ENCODE peak calls at places on chromosomes 1 and 21, in eight cellular contexts. C is effector memory CD8-positive, alpha-beta T cell; K is iPS-NIHi11; X is activated gamma-delta T cell treated with anti-CD3 and anti-CD28 coated beads, Interleukin-2, amount 50 U/mL, for 16 hours; P is activated CD8-positive, alpha-beta memory T cell treated with anti-CD3 and anti-CD28 coated beads, Interleukin-2, amount 50 U/mL, for 48 hours; O is fibroblast of the conjunctiva; H is esophagus muscularis mucosa; V is activated naive CD4-positive, alpha-beta T cell. F is an unnamed sample.

GRCh38 chr1:8020032-8020431 is 6.1 kb downstream of the ERRFI1 start:
- DNase-seq in V (no peak), P (no peak), X (no peak), O (no peak), C (no peak), H (no peak), K (no peak), F (peak)

GRCh38 chr1:30751830-30752650 is 5.5 kb downstream of the LAPTM5 start:
- DNase-seq in X (no peak), V (no peak), P (no peak), O (no peak), K (no peak), H (no peak), C (no peak), F (no peak)

GRCh38 chr1:163897401-163898169 is 575.8 kb downstream of the NUF2 start:
- DNase-seq in H (no peak), O (peak), V (no peak), P (no peak), C (no peak), X (no peak), K (no peak), F (peak)

GRCh38 chr1:153670859-153671622 is at the start of gene ILF2:
- DNase-seq in P (peak), H (peak), X (peak), O (peak), C (peak), K (peak), V (peak), F (peak)

GRCh38 chr1:204564835-204565234 is 48.6 kb downstream of the MDM4 start:
- DNase-seq in O (no peak), H (no peak), C (no peak), K (no peak), V (no peak), X (no peak), P (no peak), F (no peak)

GRCh38 chr1:224434447-224435317 is at the start of gene WDR26:
- DNase-seq in C (peak), K (peak), O (no peak), X (peak), P (peak), V (peak), H (no peak), F (peak)

GRCh38 chr21:37368536-37369279 is 2.1 kb downstream of the DYRK1A start:
- DNase-seq in K (no peak), O (no peak), V (no peak), X (no peak), C (no peak), H (no peak), P (no peak), F (no peak)

GRCh38 chr1:24935615-24936484 is 5.8 kb upstream of the RUNX3 start:
- DNase-seq in C (no peak), P (no peak), V (no peak), H (no peak), X (no peak), K (no peak), O (no peak), F (no peak)

GRCh38 chr1:41633764-41634163 is 149.3 kb upstream of the EDN2 start:
- DNase-seq in K (no peak), O (no peak), X (no peak), V (no peak), P (no peak), C (no peak), H (no peak), F (no peak)

GRCh38 chr1:151221616-151222015 is 23.3 kb downstream of the PIP5K1A start:
- DNase-seq in O (no peak), H (no peak), P (no peak), X (no peak), K (no peak), V (no peak), C (no peak), F (no peak)

GRCh38 chr1:9009438-9010366 is 16.5 kb downstream of the SLC2A7 start:
- DNase-seq in K (peak), V (no peak), X (no peak), O (no peak), P (peak), H (no peak), C (no peak), F (peak)

GRCh38 chr1:240304466-240304865 is 212.8 kb downstream of the FMN2 start:
- DNase-seq in P (no peak), K (peak), X (no peak), H (no peak), C (no peak), V (no peak), O (no peak), F (no peak)

GRCh38 chr1:63864224-63864623 is 90.4 kb downstream of the ROR1 start:
- DNase-seq in P (no peak), X (no peak), V (no peak), C (no peak), O (no peak), K (no peak), H (no peak), F (no peak)

GRCh38 chr21:39181205-39181818 is 1.9 kb downstream of the PSMG1 start:
- DNase-seq in O (no peak), K (no peak), P (no peak), C (no peak), X (no peak), H (no peak), V (no peak), F (no peak)

GRCh38 chr21:25561668-25562641 is 45.3 kb downstream of the MRPL39 start:
- DNase-seq in P (peak), O (peak), K (peak), C (peak), V (peak), H (no peak), X (peak), F (peak)

GRCh38 chr1:2495546-2495945 is 19.5 kb downstream of the PLCH2 start:
- DNase-seq in V (no peak), C (no peak), H (no peak), X (no peak), P (no peak), O (no peak), K (no peak), F (no peak)

GRCh38 chr1:86395771-86396502 is at the start of gene ODF2L:
- DNase-seq in H (peak), C (peak), K (peak), O (peak), X (peak), V (peak), P (peak), F (peak)

GRCh38 chr1:218480691-218481099 is 135.6 kb downstream of the TGFB2 start:
- DNase-seq in V (no peak), K (no peak), X (no peak), O (no peak), H (no peak), P (no peak), C (no peak), F (peak)

GRCh38 chr1:39675220-39675619 is 3.3 kb upstream of the NT5C1A start:
- DNase-seq in P (no peak), O (no peak), K (no peak), X (no peak), C (no peak), H (no peak), V (no peak), F (no peak)

GRCh38 chr1:111570781-111571181 is 48.8 kb upstream of the RAP1A start:
- DNase-seq in X (peak), P (peak), V (no peak), O (no peak), H (peak), K (peak), C (peak), F (no peak)

GRCh38 chr1:107829083-107829771 is 135.8 kb downstream of the VAV3 start:
- DNase-seq in X (no peak), P (no peak), V (no peak), O (no peak), H (no peak), C (no peak), K (no peak), F (peak)

GRCh38 chr1:44035726-44036408 is 4.6 kb upstream of the SLC6A9 start:
- DNase-seq in O (no peak), V (no peak), K (no peak), P (no peak), H (no peak), C (no peak), X (no peak), F (peak)

GRCh38 chr1:8165595-8166360 is 139.7 kb upstream of the ERRFI1 start:
- DNase-seq in V (no peak), C (no peak), K (no peak), X (no peak), H (no peak), P (no peak), O (no peak), F (no peak)

GRCh38 chr1:180863158-180863775 is 49.4 kb upstream of the KIAA1614 start:
- DNase-seq in V (peak), X (no peak), K (peak), C (peak), P (no peak), H (no peak), O (peak), F (peak)

GRCh38 chr1:92820024-92820423 is 11.8 kb upstream of the RPL5 start:
- DNase-seq in X (no peak), P (no peak), V (no peak), K (no peak), C (no peak), O (no peak), H (no peak), F (no peak)

GRCh38 chr1:68644521-68644920 is 147.6 kb upstream of the DEPDC1 start:
- DNase-seq in X (no peak), O (no peak), H (no peak), P (no peak), K (no peak), V (no peak), C (no peak), F (no peak)

F was measured in fibroblast of pulmonary artery.